ENCODE peak calls at places on chromosome 7, in four cellular contexts. S, Q, P and M are unnamed samples.

GRCh38 chr7:23477962-23478866 is 7.9 kb upstream of the IGF2BP3 start:
- DNase-seq in S (no peak), Q (no peak), P (no peak), M (no peak)

GRCh38 chr7:112556633-112557032 is 75.8 kb downstream of the LSMEM1 start:
- DNase-seq in S (peak; percentile 44), Q (no peak), P (no peak), M (no peak)

GRCh38 chr7:136018104-136018503 is 40.9 kb upstream of the MTPN start:
- DNase-seq in S (peak; percentile 49), Q (no peak), P (no peak), M (no peak)

GRCh38 chr7:154598405-154598804 is 404.5 kb downstream of the PAXIP1 start:
- DNase-seq in S (no peak), Q (no peak), P (no peak), M (no peak)

GRCh38 chr7:388461-388960 is 98.5 kb downstream of the FOXL3 start:
- DNase-seq in S (no peak), Q (no peak), P (no peak), M (no peak)

GRCh38 chr7:142196066-142196840 is 61.6 kb downstream of the PRSS58 start:
- DNase-seq in S (peak; percentile 29), Q (no peak), P (no peak), M (no peak)

GRCh38 chr7:129531721-129532120 is 29.4 kb downstream of the SMKR1 start:
- DNase-seq in S (no peak), Q (no peak), P (no peak), M (no peak)

GRCh38 chr7:90655566-90655965 is 59.4 kb downstream of the CDK14 start:
- DNase-seq in S (peak; percentile 93), Q (no peak), P (no peak), M (no peak)

GRCh38 chr7:2956526-2957368 is 86.9 kb downstream of the CARD11 start:
- DNase-seq in S (peak; percentile 66), Q (peak; percentile 35), P (no peak), M (peak; percentile 24)